ENCODE peak calls at places on chromosomes 3 and 15, in six cellular contexts. Z is breast epithelium, C is A549, L is IMR-90, E is adrenal gland, T is heart left ventricle. P is an unnamed sample.
A peak's percentile ranks its signal among the peaks of the same experiment; 100 is the strongest.

GRCh38 chr15:70095387-70096214 is 2.1 kb downstream of the TLE3 start:
- DNase-seq in Z (no peak), C (no peak), L (no peak), E (no peak), T (peak; percentile 49), P (peak; percentile 61)

GRCh38 chr3:25911525-25912295 is 121.8 kb downstream of the OXSM start:
- DNase-seq in Z (no peak), C (no peak), L (no peak), E (no peak), T (no peak), P (no peak)

GRCh38 chr15:94346272-94346671 is 114.9 kb downstream of the MCTP2 start:
- DNase-seq in Z (no peak), C (peak; percentile 17), L (peak; percentile 1), E (no peak), T (no peak), P (no peak)

GRCh38 chr3:81531846-81532245 is 229.6 kb downstream of the GBE1 start:
- DNase-seq in Z (no peak), C (no peak), L (no peak), E (no peak), T (no peak), P (no peak)

GRCh38 chr15:37058316-37058985 is 41.9 kb downstream of the MEIS2 start:
- DNase-seq in Z (no peak), C (peak; percentile 5), L (no peak), E (no peak), T (no peak), P (no peak)

GRCh38 chr3:45890405-45890804 is 4.1 kb downstream of the CCR9 start:
- DNase-seq in Z (peak; percentile 27), C (peak; percentile 9), L (no peak), E (peak; percentile 21), T (no peak), P (peak; percentile 79)

GRCh38 chr3:144314946-144315345 is 343.3 kb downstream of the DIPK2A start:
- DNase-seq in Z (no peak), C (no peak), L (no peak), E (no peak), T (no peak), P (no peak)

GRCh38 chr15:58748040-58748786 is 1.3 kb downstream of the ADAM10 start:
- DNase-seq in Z (no peak), C (no peak), L (no peak), E (no peak), T (no peak), P (no peak)

GRCh38 chr15:68316061-68316804 is 38.7 kb downstream of the FEM1B start:
- DNase-seq in Z (peak; percentile 14), C (peak; percentile 33), L (no peak), E (peak; percentile 19), T (peak; percentile 16), P (no peak)

GRCh38 chr15:79370716-79371115 is 59.8 kb downstream of the TMED3 start:
- DNase-seq in Z (no peak), C (no peak), L (peak; percentile 83), E (no peak), T (no peak), P (no peak)

GRCh38 chr3:63807901-63808589 is 11.1 kb upstream of the C3orf49 start:
- DNase-seq in Z (no peak), C (no peak), L (no peak), E (no peak), T (no peak), P (no peak)

GRCh38 chr3:52779411-52780297 is 2.3 kb downstream of the ITIH1 start:
- DNase-seq in Z (no peak), C (no peak), L (no peak), E (peak; percentile 12), T (no peak), P (no peak)

GRCh38 chr3:161770532-161771386 is 274.2 kb downstream of the OTOL1 start:
- DNase-seq in Z (no peak), C (no peak), L (no peak), E (no peak), T (no peak), P (no peak)

GRCh38 chr3:66655119-66655518 is 154.3 kb upstream of the LRIG1 start:
- DNase-seq in Z (no peak), C (no peak), L (no peak), E (no peak), T (no peak), P (no peak)

GRCh38 chr15:55799287-55800212 is 56.6 kb upstream of the PRTG start:
- DNase-seq in Z (no peak), C (peak; percentile 63), L (peak; percentile 52), E (peak; percentile 46), T (no peak), P (peak; percentile 78)

GRCh38 chr3:69051796-69052566 is at the start of gene TMF1:
- DNase-seq in Z (peak; percentile 98), C (peak; percentile 98), L (peak; percentile 99), E (peak; percentile 99), T (peak; percentile 98), P (peak; percentile 98)

GRCh38 chr3:45127130-45127822 is 18.9 kb downstream of the CDCP1 start:
- DNase-seq in Z (no peak), C (no peak), L (no peak), E (no peak), T (no peak), P (no peak)

GRCh38 chr15:72135719-72136118 is 17.5 kb downstream of the SENP8 start:
- DNase-seq in Z (no peak), C (no peak), L (peak; percentile 29), E (no peak), T (no peak), P (peak; percentile 64)

GRCh38 chr3:182989566-182989965 is 9.2 kb upstream of the DCUN1D1 start:
- DNase-seq in Z (no peak), C (no peak), L (no peak), E (no peak), T (no peak), P (peak; percentile 91)

GRCh38 chr3:124887177-124887995 is at the start of gene ITGB5:
- DNase-seq in Z (peak; percentile 80), C (peak; percentile 88), L (peak; percentile 63), E (peak; percentile 85), T (peak; percentile 83), P (peak; percentile 89)

GRCh38 chr15:66763186-66764066 is 61.4 kb downstream of the SMAD6 start:
- DNase-seq in Z (peak; percentile 83), C (peak; percentile 50), L (no peak), E (peak; percentile 91), T (peak; percentile 91), P (peak; percentile 100)

GRCh38 chr3:184315871-184316661 is 1.7 kb downstream of the EIF4G1 start:
- DNase-seq in Z (no peak), C (no peak), L (peak; percentile 23), E (peak; percentile 47), T (no peak), P (peak; percentile 21)
- TF ChIP-seq POLR2A in Z (no peak), C (no peak), L (no peak), E (no peak), T (no peak), P (no peak)

DNA sequence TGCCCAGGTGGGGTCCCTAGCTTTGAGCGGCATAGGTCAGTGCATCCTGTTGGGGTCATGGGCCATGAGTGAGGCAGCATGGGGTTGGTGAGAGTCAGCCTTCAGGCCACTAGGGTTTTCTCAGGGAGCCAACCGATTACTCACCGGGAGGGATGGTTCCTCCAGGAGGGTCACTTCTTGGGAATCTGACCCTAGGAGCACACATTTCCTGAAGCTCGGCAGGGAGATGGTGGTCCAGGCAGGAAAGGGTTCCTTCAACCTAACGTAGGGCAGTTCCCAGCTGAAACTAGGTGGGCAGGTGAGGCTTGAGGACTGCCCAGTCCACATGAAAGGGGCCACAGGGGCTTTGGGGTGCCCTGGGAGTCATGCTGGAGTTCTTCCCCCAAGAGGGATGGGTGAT is 218.0 kb downstream of the UBE3A start:
- DNase-seq in Z (no peak), C (no peak), L (no peak), E (no peak), T (no peak), P (no peak)
- H3K9me3 ChIP-seq in Z (peaks cover 89% of the 10 kb centered on the region), C (no peaks in the 10 kb centered on the region), L (peaks cover 80% of the 10 kb centered on the region), E (no peaks in the 10 kb centered on the region), T (no peaks in the 10 kb centered on the region), P (no peaks in the 10 kb centered on the region)

DNA sequence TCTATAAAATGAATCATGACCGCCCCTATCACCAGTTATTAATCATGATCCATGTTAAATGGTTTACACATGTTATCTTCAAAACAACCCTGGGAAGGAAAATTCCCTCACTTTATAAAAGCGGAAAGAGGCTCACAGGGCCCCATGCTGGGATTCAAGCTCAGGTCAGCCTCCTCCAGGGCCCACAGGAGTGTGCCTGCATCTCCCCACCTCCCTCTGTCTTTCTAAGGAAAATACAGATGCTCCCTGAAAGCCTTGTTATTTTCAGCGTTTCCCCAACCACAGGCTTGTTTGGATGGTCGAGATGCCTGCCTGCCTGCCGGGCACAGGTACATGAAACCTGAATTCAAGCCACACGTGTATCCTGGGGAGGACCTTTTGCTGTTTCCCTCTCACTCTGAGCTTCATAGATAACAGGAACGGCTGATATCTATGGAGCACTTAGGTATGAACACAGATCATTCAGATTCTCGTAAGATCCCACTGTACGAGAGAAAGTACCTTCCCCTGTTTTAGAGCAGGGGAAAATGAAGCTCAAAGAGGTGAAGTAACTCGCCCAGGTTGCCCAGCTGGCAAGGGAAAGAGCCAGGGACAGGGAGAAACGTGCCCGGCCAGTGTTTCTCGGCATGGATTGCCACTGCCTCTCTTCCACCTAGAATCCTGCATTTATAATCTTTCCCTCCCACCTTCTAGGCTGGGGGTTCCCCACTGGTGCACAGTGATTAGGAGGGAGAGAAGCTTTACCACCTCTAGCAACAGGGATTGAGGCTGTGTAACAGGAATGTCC is 39.2 kb downstream of the EHD4 start:
- DNase-seq in Z (no peak), C (no peak), L (no peak), E (no peak), T (no peak), P (no peak)
- H3K4me1 ChIP-seq in Z (peaks cover 6% of the 10 kb centered on the region), C (peaks cover 63% of the 10 kb centered on the region), L (peaks cover 27% of the 10 kb centered on the region), E (peaks cover 6% of the 10 kb centered on the region), T (peaks cover 100% of the 10 kb centered on the region), P (peaks cover 55% of the 10 kb centered on the region)

GRCh38 chr15:42160110-42160509 is 3.7 kb upstream of the PLA2G4F start:
- DNase-seq in Z (no peak), C (no peak), L (no peak), E (no peak), T (no peak), P (peak; percentile 94)

GRCh38 chr15:42157981-42158765 is 1.7 kb upstream of the PLA2G4F start:
- DNase-seq in Z (no peak), C (no peak), L (peak; percentile 80), E (peak; percentile 79), T (no peak), P (no peak)

GRCh38 chr15:42157381-42157780 is 945 bp upstream of the PLA2G4F start:
- DNase-seq in Z (no peak), C (no peak), L (no peak), E (no peak), T (no peak), P (no peak)

GRCh38 chr15:42158941-42159340 is 2.5 kb upstream of the PLA2G4F start:
- DNase-seq in Z (no peak), C (no peak), L (no peak), E (no peak), T (no peak), P (no peak)

DNA sequence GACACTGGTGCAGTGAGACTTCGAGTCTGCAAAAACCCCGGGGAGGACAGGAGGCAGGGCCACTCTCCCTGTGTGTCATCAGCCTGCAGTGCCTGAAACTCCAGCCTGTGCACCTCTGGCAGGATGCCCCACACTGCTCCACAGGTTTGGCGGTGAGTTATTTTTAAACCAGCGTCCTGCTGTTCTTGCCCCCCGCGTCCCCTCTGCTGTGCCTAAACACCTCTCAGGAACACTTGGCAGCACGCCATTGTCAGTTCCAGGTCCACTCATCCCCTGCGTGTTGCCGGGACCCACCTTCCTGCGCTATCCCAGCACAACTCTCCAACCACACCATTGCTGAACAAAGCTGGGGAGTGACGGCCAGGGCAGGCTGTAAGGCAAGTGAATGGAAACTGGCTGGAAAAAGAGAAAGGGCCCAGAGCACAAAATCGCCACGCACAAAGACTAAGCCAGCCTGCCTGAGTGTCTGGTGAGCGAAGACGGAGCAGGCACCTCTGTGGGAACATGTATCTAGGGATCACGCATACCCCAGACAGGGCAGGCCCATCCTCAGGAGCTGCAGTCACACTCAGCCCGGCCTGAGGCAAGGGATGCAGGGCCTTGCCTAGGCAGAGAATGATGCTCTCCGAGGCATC is 3.1 kb upstream of the PLA2G4F start:
- DNase-seq in Z (no peak), C (no peak), L (no peak), E (peak; percentile 59), T (peak; percentile 70), P (peak; percentile 100)
- TF ChIP-seq POLR2A in Z (no peak), C (no peak), L (no peak), E (no peak), T (no peak), P (no peak)